ENCODE peak calls at places on chromosomes 2 and 18, in five cellular contexts. A, C, V, E and Q are unnamed samples.

GRCh38 chr2:197163755-197164753 is 146.5 kb downstream of the ANKRD44 start:
- DNase-seq in A (no peak), V (peak; percentile 76), C (no peak), E (peak; percentile 60), Q (no peak)

GRCh38 chr18:22451796-22452195 is 34.1 kb upstream of the CTAGE1 start:
- DNase-seq in E (no peak), A (no peak), C (no peak), V (peak; percentile 33), Q (no peak)

GRCh38 chr2:71538241-71538640 is 84.9 kb downstream of the DYSF start:
- DNase-seq in E (no peak), C (no peak), A (no peak), V (no peak), Q (no peak)

GRCh38 chr18:824179-824578 is 12.1 kb upstream of the YES1 start:
- DNase-seq in A (peak; percentile 53), E (no peak), C (no peak), V (no peak), Q (no peak)

GRCh38 chr2:1745171-1746023 is 1.1 kb upstream of the PXDN start:
- DNase-seq in E (no peak), C (no peak), A (no peak), V (no peak), Q (no peak)

GRCh38 chr2:9178905-9179571 is 27.6 kb upstream of the ASAP2 start:
- DNase-seq in E (no peak), C (peak; percentile 74), V (no peak), A (peak; percentile 90), Q (peak; percentile 60)

GRCh38 chr2:10877691-10878111 is 34.0 kb upstream of the KCNF1 start:
- DNase-seq in V (no peak), C (peak; percentile 12), E (no peak), A (no peak), Q (no peak)

GRCh38 chr18:9561774-9562173 is 52.6 kb downstream of the PPP4R1 start:
- DNase-seq in C (no peak), V (no peak), A (no peak), E (no peak), Q (no peak)

GRCh38 chr2:240557808-240558207 is at the start of gene ANKMY1:
- DNase-seq in V (peak; percentile 94), A (peak; percentile 79), C (peak; percentile 80), E (peak; percentile 89), Q (peak; percentile 37)

GRCh38 chr2:193751299-193751698 is 1556.6 kb upstream of the TMEFF2 start:
- DNase-seq in V (no peak), A (no peak), C (no peak), E (no peak), Q (no peak)

GRCh38 chr2:168450171-168450570 is 5.9 kb upstream of the CERS6 start:
- DNase-seq in A (no peak), C (no peak), V (no peak), E (no peak), Q (no peak)

GRCh38 chr2:107595749-107596148 is 230.9 kb upstream of the RGPD4 start:
- DNase-seq in V (no peak), E (no peak), A (peak; percentile 47), C (peak; percentile 21), Q (no peak)

GRCh38 chr2:160970052-160970846 is 190.0 kb upstream of the TANK start:
- DNase-seq in E (no peak), A (peak; percentile 93), V (peak; percentile 85), C (peak; percentile 68), Q (peak; percentile 71)

GRCh38 chr2:238994876-238995275 is 147.0 kb downstream of the TWIST2 start:
- DNase-seq in A (no peak), C (no peak), E (no peak), V (no peak), Q (no peak)

GRCh38 chr2:12534646-12535263 is 182.0 kb upstream of the TRIB2 start:
- DNase-seq in C (peak; percentile 89), V (peak; percentile 13), E (no peak), A (peak; percentile 88), Q (peak; percentile 74)

GRCh38 chr18:50161806-50162205 is 33.1 kb downstream of the MYO5B start:
- DNase-seq in A (no peak), C (no peak), V (no peak), E (no peak), Q (no peak)

GRCh38 chr2:47359375-47359868 is 43.5 kb upstream of the MSH2 start:
- DNase-seq in C (no peak), V (no peak), E (no peak), A (no peak), Q (no peak)

GRCh38 chr2:241545523-241546473 is 12.7 kb upstream of the BOK start:
- DNase-seq in A (no peak), E (peak; percentile 2), C (no peak), V (no peak), Q (no peak)

GRCh38 chr2:147275943-147276342 is 568.9 kb upstream of the ACVR2A start:
- DNase-seq in V (peak; percentile 8), C (no peak), A (no peak), E (no peak), Q (no peak)

GRCh38 chr2:168241208-168241607 is 6.2 kb downstream of the STK39 start:
- DNase-seq in C (no peak), V (no peak), E (no peak), A (no peak), Q (no peak)

GRCh38 chr2:156021326-156022040 is 311.0 kb downstream of the NR4A2 start:
- DNase-seq in E (no peak), V (peak; percentile 14), A (no peak), C (no peak), Q (peak; percentile 52)

GRCh38 chr2:238284802-238285515 is 3.5 kb downstream of the PER2 start:
- DNase-seq in E (peak; percentile 50), V (no peak), A (no peak), C (no peak), Q (no peak)

GRCh38 chr2:239445771-239446524 is 45.1 kb upstream of the HDAC4 start:
- DNase-seq in V (no peak), A (peak; percentile 66), E (no peak), C (no peak), Q (no peak)

GRCh38 chr2:25125189-25125588 is 43.2 kb downstream of the POMC start:
- DNase-seq in V (no peak), E (no peak), C (no peak), A (no peak), Q (no peak)

GRCh38 chr2:14910659-14911058 is 278.1 kb downstream of the LRATD1 start:
- DNase-seq in C (no peak), A (no peak), E (no peak), V (no peak), Q (no peak)

GRCh38 chr2:1494906-1495305 is 81.6 kb downstream of the TPO start:
- DNase-seq in V (no peak), C (no peak), E (no peak), A (no peak), Q (no peak)

GRCh38 chr2:37355735-37356134 is 11.3 kb downstream of the QPCT start:
- DNase-seq in A (no peak), E (no peak), C (no peak), V (no peak), Q (no peak)

GRCh38 chr18:3012306-3012919 is 531 bp downstream of the LPIN2 start:
- DNase-seq in A (peak; percentile 36), E (peak; percentile 79), C (no peak), V (no peak), Q (no peak)

GRCh38 chr2:133379159-133379558 is 189.1 kb downstream of the NCKAP5 start:
- DNase-seq in A (no peak), C (peak; percentile 43), V (no peak), E (no peak), Q (no peak)

GRCh38 chr18:23779696-23780303 is 90.5 kb downstream of the LAMA3 start:
- DNase-seq in A (peak; percentile 42), C (peak; percentile 46), E (no peak), V (no peak), Q (peak; percentile 95)
- TF ChIP-seq CTCF in A (no peak), C (no peak), E (no peak), V (no peak), Q (peak; percentile 51)

DNA sequence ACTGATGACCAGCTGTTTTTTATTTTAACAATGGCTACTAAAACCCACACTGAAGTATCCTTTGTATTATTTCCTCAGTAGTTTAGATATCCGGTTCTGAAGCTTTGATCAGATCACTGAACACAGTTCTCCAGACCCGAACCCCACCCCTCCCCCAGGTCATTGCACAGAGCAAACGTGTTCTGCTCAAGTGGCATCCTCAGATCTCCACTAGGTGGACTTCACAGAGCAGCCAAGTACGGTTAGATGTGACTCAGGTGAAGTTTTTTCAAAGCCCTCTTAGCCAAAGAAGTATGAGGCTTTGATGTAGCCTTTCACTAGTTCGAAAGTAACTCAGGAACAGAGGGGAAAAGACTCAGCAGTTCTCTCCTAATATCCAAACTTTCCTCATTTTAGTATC is 142.7 kb upstream of the NRP2 start:
- DNase-seq in A (no peak), C (no peak), V (no peak), E (no peak), Q (no peak)
- TF ChIP-seq CTCF in A (no peak), C (no peak), V (no peak), E (no peak), Q (peak; percentile 10)

DNA sequence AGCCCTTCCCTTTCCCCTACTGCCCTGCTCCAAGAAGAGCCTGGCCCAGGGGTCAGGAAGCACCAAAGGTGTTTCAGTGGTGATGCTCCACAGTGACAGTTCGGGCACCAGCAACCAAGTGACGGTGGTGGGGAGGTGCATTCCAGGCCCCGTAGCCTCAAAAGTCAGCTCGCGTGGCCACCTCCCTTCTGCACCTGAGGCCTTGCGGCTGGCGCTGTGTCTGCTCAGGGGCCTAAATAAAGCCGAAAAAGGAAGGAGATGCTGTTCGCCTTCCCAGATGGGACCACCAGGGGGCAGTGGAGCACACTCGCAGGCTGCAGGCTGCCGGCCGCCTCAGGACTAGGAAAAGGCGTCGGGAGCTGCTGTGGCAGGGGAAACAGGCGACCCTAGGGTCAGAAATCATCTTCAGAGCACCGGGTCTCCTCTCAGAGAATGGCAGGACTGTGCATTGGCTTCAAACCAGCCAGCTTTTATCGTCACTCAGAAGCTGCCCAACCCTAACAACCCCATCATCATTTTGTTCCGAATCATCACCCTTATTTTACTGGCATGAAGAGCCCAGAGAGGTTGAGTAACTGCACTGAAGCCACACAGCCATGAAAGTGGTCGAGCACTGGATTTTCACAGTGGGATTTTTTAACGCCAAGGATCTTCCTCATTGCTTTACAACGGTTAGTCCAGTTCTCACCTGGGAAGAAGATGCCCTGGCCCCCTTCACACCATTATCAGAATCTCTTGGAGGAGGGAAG is 213.0 kb upstream of the CELF4 start:
- DNase-seq in A (peak; percentile 57), V (peak; percentile 88), E (peak; percentile 79), C (no peak), Q (peak; percentile 6)
- TF ChIP-seq CTCF in A (peak; percentile 61), V (peak; percentile 94), E (peak; percentile 48), C (peak; percentile 38), Q (peak; percentile 90)

GRCh38 chr2:177264539-177265385 is at the start of gene NFE2L2:
- DNase-seq in E (peak; percentile 94), A (peak; percentile 98), V (peak; percentile 90), C (peak; percentile 91), Q (peak; percentile 58)
- TF ChIP-seq CTCF in E (no peak), A (no peak), V (no peak), C (no peak), Q (no peak)

DNA sequence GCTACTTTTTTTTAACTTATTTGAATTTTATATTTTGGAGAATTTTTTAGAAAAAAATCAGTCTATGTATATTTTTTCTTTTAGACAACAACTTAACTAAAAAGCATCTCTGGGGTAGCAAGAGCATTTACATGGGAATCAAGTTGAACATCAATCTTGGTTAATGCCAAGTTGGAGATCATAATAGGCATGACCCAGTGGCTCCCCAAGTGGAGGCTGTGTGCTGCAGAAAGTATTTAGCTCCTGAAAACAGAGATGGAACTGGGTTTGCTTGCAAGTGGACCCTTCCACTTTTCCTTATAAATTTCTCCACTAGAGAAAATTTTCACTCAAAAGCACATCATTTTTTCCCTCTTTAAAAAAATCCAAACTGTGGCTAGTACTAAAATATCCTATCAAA is 23.9 kb upstream of the CAVIN2 start:
- DNase-seq in C (no peak), V (no peak), A (no peak), E (no peak), Q (no peak)
- TF ChIP-seq CTCF in C (peak; percentile 10), V (peak; percentile 31), A (peak; percentile 30), E (no peak), Q (peak; percentile 42)